ENCODE peak calls at places on chromosomes 11 and 22, in eight cellular contexts. One of them, this sample, is unnamed.
A peak's percentile ranks its signal among the peaks of the same experiment; 100 is the strongest.

GRCh38 chr11:135074397-135074998 is 662.5 kb upstream of the B3GAT1 start:
- DNase-seq in uterus: no peak
- DNase-seq in bronchial epithelial cell: peak; percentile 2
- DNase-seq in right lobe of liver: no peak
- DNase-seq in choroid plexus epithelial cell: peak; percentile 42
- DNase-seq in neural progenitor cell: peak; percentile 27
- DNase-seq in AG09309: no peak
- DNase-seq in colonic mucosa: no peak
- DNase-seq in this sample: no peak

GRCh38 chr11:12274558-12275197 is 102.7 kb upstream of the PARVA start:
- DNase-seq in right lobe of liver: peak; percentile 31
- DNase-seq in AG09309: no peak
- DNase-seq in uterus: no peak
- DNase-seq in neural progenitor cell: no peak
- DNase-seq in colonic mucosa: no peak
- DNase-seq in bronchial epithelial cell: peak; percentile 47
- DNase-seq in choroid plexus epithelial cell: peak; percentile 35
- DNase-seq in this sample: no peak

GRCh38 chr11:15590131-15590530 is 475.4 kb downstream of the INSC start:
- DNase-seq in AG09309: no peak
- DNase-seq in uterus: no peak
- DNase-seq in right lobe of liver: no peak
- DNase-seq in choroid plexus epithelial cell: no peak
- DNase-seq in neural progenitor cell: no peak
- DNase-seq in bronchial epithelial cell: no peak
- DNase-seq in colonic mucosa: no peak
- DNase-seq in this sample: no peak

GRCh38 chr11:132064987-132065620 is 694.7 kb downstream of the NTM start:
- DNase-seq in colonic mucosa: no peak
- DNase-seq in choroid plexus epithelial cell: peak; percentile 98
- DNase-seq in right lobe of liver: no peak
- DNase-seq in AG09309: peak; percentile 96
- DNase-seq in uterus: no peak
- DNase-seq in neural progenitor cell: no peak
- DNase-seq in bronchial epithelial cell: peak; percentile 95
- DNase-seq in this sample: peak; percentile 55

GRCh38 chr11:46477136-46477535 is 85.6 kb upstream of the CHRM4 start:
- DNase-seq in colonic mucosa: no peak
- DNase-seq in right lobe of liver: no peak
- DNase-seq in uterus: no peak
- DNase-seq in bronchial epithelial cell: no peak
- DNase-seq in AG09309: no peak
- DNase-seq in choroid plexus epithelial cell: no peak
- DNase-seq in neural progenitor cell: no peak
- DNase-seq in this sample: no peak

GRCh38 chr11:57781529-57781943 is 19.9 kb downstream of the CTNND1 start:
- DNase-seq in choroid plexus epithelial cell: no peak
- DNase-seq in neural progenitor cell: peak; percentile 47
- DNase-seq in bronchial epithelial cell: peak; percentile 94
- DNase-seq in AG09309: no peak
- DNase-seq in right lobe of liver: no peak
- DNase-seq in uterus: no peak
- DNase-seq in colonic mucosa: peak; percentile 82
- DNase-seq in this sample: peak; percentile 70

GRCh38 chr11:17687946-17688670 is 31.3 kb upstream of the MYOD1 start:
- DNase-seq in colonic mucosa: no peak
- DNase-seq in right lobe of liver: no peak
- DNase-seq in bronchial epithelial cell: no peak
- DNase-seq in choroid plexus epithelial cell: no peak
- DNase-seq in AG09309: no peak
- DNase-seq in neural progenitor cell: no peak
- DNase-seq in uterus: no peak
- DNase-seq in this sample: no peak

GRCh38 chr11:107606122-107606521 is 15.2 kb downstream of the ELMOD1 start:
- DNase-seq in neural progenitor cell: no peak
- DNase-seq in choroid plexus epithelial cell: no peak
- DNase-seq in right lobe of liver: no peak
- DNase-seq in uterus: no peak
- DNase-seq in bronchial epithelial cell: no peak
- DNase-seq in AG09309: no peak
- DNase-seq in colonic mucosa: no peak
- DNase-seq in this sample: no peak

GRCh38 chr11:61603667-61604066 is 22.8 kb upstream of the SYT7 start:
- DNase-seq in uterus: no peak
- DNase-seq in AG09309: no peak
- DNase-seq in choroid plexus epithelial cell: no peak
- DNase-seq in right lobe of liver: no peak
- DNase-seq in colonic mucosa: no peak
- DNase-seq in bronchial epithelial cell: no peak
- DNase-seq in neural progenitor cell: no peak
- DNase-seq in this sample: no peak

GRCh38 chr11:94926698-94927237 is 46.6 kb downstream of the CWC15 start:
- DNase-seq in uterus: peak; percentile 91
- DNase-seq in neural progenitor cell: no peak
- DNase-seq in right lobe of liver: peak; percentile 74
- DNase-seq in bronchial epithelial cell: no peak
- DNase-seq in choroid plexus epithelial cell: peak; percentile 98
- DNase-seq in colonic mucosa: peak; percentile 58
- DNase-seq in AG09309: peak; percentile 77
- DNase-seq in this sample: no peak

GRCh38 chr11:47225552-47226137 is 10.9 kb downstream of the DDB2 start:
- DNase-seq in colonic mucosa: no peak
- DNase-seq in right lobe of liver: no peak
- DNase-seq in AG09309: no peak
- DNase-seq in neural progenitor cell: no peak
- DNase-seq in uterus: no peak
- DNase-seq in bronchial epithelial cell: no peak
- DNase-seq in choroid plexus epithelial cell: peak; percentile 61
- DNase-seq in this sample: no peak

GRCh38 chr11:93528757-93529639 is 14.2 kb downstream of the SMCO4 start:
- DNase-seq in colonic mucosa: no peak
- DNase-seq in bronchial epithelial cell: no peak
- DNase-seq in right lobe of liver: no peak
- DNase-seq in neural progenitor cell: no peak
- DNase-seq in AG09309: no peak
- DNase-seq in choroid plexus epithelial cell: peak; percentile 28
- DNase-seq in uterus: peak; percentile 31
- DNase-seq in this sample: no peak

GRCh38 chr11:92340839-92341238 is 116.2 kb downstream of the FAT3 start:
- DNase-seq in AG09309: no peak
- DNase-seq in choroid plexus epithelial cell: peak; percentile 41
- DNase-seq in right lobe of liver: peak; percentile 51
- DNase-seq in colonic mucosa: peak; percentile 22
- DNase-seq in neural progenitor cell: peak; percentile 45
- DNase-seq in bronchial epithelial cell: peak; percentile 29
- DNase-seq in uterus: no peak
- DNase-seq in this sample: no peak
- TF ChIP-seq CTCF in AG09309: peak; percentile 59
- TF ChIP-seq CTCF in choroid plexus epithelial cell: peak; percentile 57
- TF ChIP-seq CTCF in right lobe of liver: peak; percentile 52
- TF ChIP-seq CTCF in colonic mucosa: no peak
- TF ChIP-seq CTCF in neural progenitor cell: peak; percentile 61
- TF ChIP-seq CTCF in bronchial epithelial cell: peak; percentile 71
- TF ChIP-seq CTCF in uterus: no peak
- TF ChIP-seq CTCF in this sample: no peak

GRCh38 chr22:21000987-21001600 is 824 bp downstream of the THAP7 start:
- DNase-seq in choroid plexus epithelial cell: no peak
- DNase-seq in bronchial epithelial cell: no peak
- DNase-seq in uterus: no peak
- DNase-seq in neural progenitor cell: no peak
- DNase-seq in AG09309: no peak
- DNase-seq in right lobe of liver: no peak
- DNase-seq in colonic mucosa: no peak
- DNase-seq in this sample: no peak

GRCh38 chr22:21000215-21000986 is 1.5 kb downstream of the THAP7 start:
- DNase-seq in uterus: no peak
- DNase-seq in neural progenitor cell: no peak
- DNase-seq in AG09309: no peak
- DNase-seq in right lobe of liver: no peak
- DNase-seq in choroid plexus epithelial cell: peak; percentile 30
- DNase-seq in bronchial epithelial cell: no peak
- DNase-seq in colonic mucosa: no peak
- DNase-seq in this sample: no peak

GRCh38 chr22:20999350-21000214 is 2.3 kb downstream of the THAP7 start:
- DNase-seq in right lobe of liver: no peak
- DNase-seq in colonic mucosa: no peak
- DNase-seq in neural progenitor cell: no peak
- DNase-seq in bronchial epithelial cell: no peak
- DNase-seq in AG09309: no peak
- DNase-seq in uterus: no peak
- DNase-seq in choroid plexus epithelial cell: no peak
- DNase-seq in this sample: no peak

GRCh38 chr22:21003782-21004181 is 1.9 kb upstream of the THAP7 start:
- DNase-seq in right lobe of liver: peak; percentile 41
- DNase-seq in choroid plexus epithelial cell: no peak
- DNase-seq in neural progenitor cell: no peak
- DNase-seq in AG09309: no peak
- DNase-seq in uterus: no peak
- DNase-seq in bronchial epithelial cell: no peak
- DNase-seq in colonic mucosa: peak; percentile 55
- DNase-seq in this sample: no peak

GRCh38 chr22:21001601-21002325 is at the start of gene THAP7:
- DNase-seq in right lobe of liver: peak; percentile 97
- DNase-seq in colonic mucosa: peak; percentile 96
- DNase-seq in AG09309: peak; percentile 70
- DNase-seq in choroid plexus epithelial cell: peak; percentile 96
- DNase-seq in neural progenitor cell: peak; percentile 97
- DNase-seq in uterus: peak; percentile 96
- DNase-seq in bronchial epithelial cell: peak; percentile 83
- DNase-seq in this sample: peak; percentile 83
- TF ChIP-seq CTCF in right lobe of liver: no peak
- TF ChIP-seq CTCF in colonic mucosa: no peak
- TF ChIP-seq CTCF in AG09309: no peak
- TF ChIP-seq CTCF in choroid plexus epithelial cell: no peak
- TF ChIP-seq CTCF in neural progenitor cell: no peak
- TF ChIP-seq CTCF in uterus: peak; percentile 2
- TF ChIP-seq CTCF in bronchial epithelial cell: no peak
- TF ChIP-seq CTCF in this sample: no peak

DNA sequence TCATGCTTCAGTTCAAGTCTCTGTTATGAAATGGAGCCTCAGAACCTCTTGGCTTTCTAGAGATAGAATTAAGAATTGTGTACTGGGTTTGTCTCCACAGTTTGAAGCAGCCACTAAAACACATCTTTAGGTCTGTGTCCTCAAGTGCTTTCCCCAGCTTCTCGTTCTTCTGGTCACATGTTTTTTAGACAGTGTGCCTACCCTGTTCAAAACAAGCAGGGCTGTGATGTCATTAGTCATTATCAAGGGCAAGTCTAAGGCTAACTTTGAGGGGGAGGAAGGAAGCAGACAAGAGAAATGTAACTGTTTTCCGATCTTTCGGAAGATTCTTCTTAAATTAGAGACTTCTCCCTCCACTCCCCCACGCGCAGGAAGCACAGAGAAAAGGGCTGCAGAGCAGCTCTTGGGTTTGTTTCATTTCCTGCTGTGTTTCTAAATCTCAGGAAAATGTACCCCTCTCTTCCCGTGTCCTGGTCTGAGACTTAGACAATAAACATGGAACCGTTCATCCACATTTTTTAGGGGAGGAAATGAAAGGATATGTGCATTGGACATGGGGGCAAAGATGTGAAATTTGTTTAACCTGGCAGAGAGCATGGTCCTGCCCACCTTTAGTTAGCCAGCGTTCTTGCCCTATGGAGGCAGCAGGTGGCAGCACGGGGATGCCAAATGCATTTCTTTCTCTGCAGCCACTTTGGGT is 3.1 kb downstream of the AKIP1 start:
- DNase-seq in colonic mucosa: no peak
- DNase-seq in neural progenitor cell: peak; percentile 64
- DNase-seq in bronchial epithelial cell: peak; percentile 28
- DNase-seq in choroid plexus epithelial cell: peak; percentile 72
- DNase-seq in right lobe of liver: no peak
- DNase-seq in AG09309: no peak
- DNase-seq in uterus: peak; percentile 34
- DNase-seq in this sample: peak; percentile 42
- TF ChIP-seq CTCF in colonic mucosa: peak; percentile 42
- TF ChIP-seq CTCF in neural progenitor cell: peak; percentile 68
- TF ChIP-seq CTCF in bronchial epithelial cell: peak; percentile 73
- TF ChIP-seq CTCF in choroid plexus epithelial cell: peak; percentile 86
- TF ChIP-seq CTCF in right lobe of liver: peak; percentile 19
- TF ChIP-seq CTCF in AG09309: peak; percentile 83
- TF ChIP-seq CTCF in uterus: peak; percentile 59
- TF ChIP-seq CTCF in this sample: peak; percentile 86

GRCh38 chr11:2400761-2401435 is 348 bp downstream of the TSSC4 start:
- DNase-seq in choroid plexus epithelial cell: no peak
- DNase-seq in neural progenitor cell: peak; percentile 29
- DNase-seq in bronchial epithelial cell: no peak
- DNase-seq in right lobe of liver: no peak
- DNase-seq in AG09309: no peak
- DNase-seq in uterus: no peak
- DNase-seq in colonic mucosa: no peak
- DNase-seq in this sample: no peak

GRCh38 chr11:2400069-2400760 is at the start of gene TSSC4:
- DNase-seq in choroid plexus epithelial cell: peak; percentile 100
- DNase-seq in colonic mucosa: peak; percentile 99
- DNase-seq in right lobe of liver: peak; percentile 100
- DNase-seq in neural progenitor cell: peak; percentile 100
- DNase-seq in uterus: peak; percentile 100
- DNase-seq in AG09309: peak; percentile 99
- DNase-seq in bronchial epithelial cell: peak; percentile 99
- DNase-seq in this sample: peak; percentile 98

GRCh38 chr11:2397005-2397404 is 3.5 kb upstream of the TSSC4 start:
- DNase-seq in neural progenitor cell: no peak
- DNase-seq in colonic mucosa: no peak
- DNase-seq in right lobe of liver: no peak
- DNase-seq in choroid plexus epithelial cell: no peak
- DNase-seq in uterus: no peak
- DNase-seq in bronchial epithelial cell: no peak
- DNase-seq in AG09309: no peak
- DNase-seq in this sample: no peak

GRCh38 chr11:2399488-2400068 is 972 bp upstream of the TSSC4 start:
- DNase-seq in colonic mucosa: peak; percentile 43
- DNase-seq in choroid plexus epithelial cell: peak; percentile 58
- DNase-seq in neural progenitor cell: peak; percentile 57
- DNase-seq in right lobe of liver: no peak
- DNase-seq in uterus: no peak
- DNase-seq in AG09309: no peak
- DNase-seq in bronchial epithelial cell: no peak
- DNase-seq in this sample: no peak

DNA sequence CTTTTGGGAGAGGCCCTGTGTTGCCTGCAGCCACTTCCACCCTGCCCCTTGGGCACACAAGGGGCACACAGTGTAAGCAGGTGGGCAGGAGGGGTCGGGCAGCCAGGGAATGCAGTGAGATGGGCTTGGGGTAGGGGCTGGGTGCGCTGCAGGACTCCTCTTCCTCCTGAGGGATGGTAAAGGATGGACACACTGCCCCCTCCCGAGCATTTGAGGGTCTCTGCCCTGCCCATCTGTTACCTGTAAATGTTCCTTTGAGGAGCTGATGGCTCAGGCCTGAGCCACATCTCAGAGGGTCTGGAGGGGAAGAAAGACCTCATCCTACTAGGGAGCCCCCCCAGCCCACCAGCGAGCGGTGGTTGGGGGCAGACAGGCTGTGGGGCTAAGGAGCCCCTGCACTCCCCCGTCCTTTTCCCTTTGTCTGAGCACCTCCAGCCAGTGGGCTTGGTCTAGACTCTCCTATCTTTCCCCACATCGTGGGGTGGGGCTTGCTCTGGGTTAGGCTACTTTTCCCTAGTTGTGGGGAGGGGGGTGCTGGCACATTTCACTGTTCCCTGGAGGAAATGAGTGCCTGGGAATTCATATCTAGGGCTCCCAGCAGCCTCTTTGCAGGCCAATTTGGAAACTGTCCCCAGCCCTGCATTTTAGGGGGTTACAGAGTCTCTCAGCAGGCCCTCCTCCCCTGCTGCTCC is 1.7 kb upstream of the TSSC4 start:
- DNase-seq in AG09309: no peak
- DNase-seq in right lobe of liver: no peak
- DNase-seq in bronchial epithelial cell: no peak
- DNase-seq in neural progenitor cell: no peak
- DNase-seq in uterus: no peak
- DNase-seq in choroid plexus epithelial cell: no peak
- DNase-seq in colonic mucosa: no peak
- DNase-seq in this sample: no peak
- TF ChIP-seq CTCF in AG09309: peak; percentile 3
- TF ChIP-seq CTCF in right lobe of liver: no peak
- TF ChIP-seq CTCF in bronchial epithelial cell: no peak
- TF ChIP-seq CTCF in neural progenitor cell: no peak
- TF ChIP-seq CTCF in uterus: no peak
- TF ChIP-seq CTCF in choroid plexus epithelial cell: no peak
- TF ChIP-seq CTCF in colonic mucosa: no peak
- TF ChIP-seq CTCF in this sample: no peak

This sample was measured in RWPE1.